ENCODE peak calls at places on chromosomes 2 and 18, in four cellular contexts. One of them, this sample, is unnamed.

GRCh38 chr2:160970052-160970846 is 190.0 kb upstream of the TANK start:
- DNase-seq in HepG2: peak
- DNase-seq in K562: peak
- DNase-seq in H1: peak
- DNase-seq in this sample: peak

GRCh38 chr2:224952942-224953657 is 89.2 kb downstream of the DOCK10 start:
- DNase-seq in HepG2: no peak
- DNase-seq in K562: no peak
- DNase-seq in H1: no peak
- DNase-seq in this sample: no peak

GRCh38 chr18:28287146-28287545 is 110.2 kb upstream of the CDH2 start:
- DNase-seq in HepG2: no peak
- DNase-seq in K562: no peak
- DNase-seq in H1: peak
- DNase-seq in this sample: no peak

GRCh38 chr2:223580951-223581350 is 21.2 kb downstream of the SCG2 start:
- DNase-seq in HepG2: no peak
- DNase-seq in K562: no peak
- DNase-seq in H1: no peak
- DNase-seq in this sample: peak

GRCh38 chr2:149740490-149740889 is 152.9 kb upstream of the MMADHC start:
- DNase-seq in HepG2: no peak
- DNase-seq in K562: no peak
- DNase-seq in H1: no peak
- DNase-seq in this sample: no peak

GRCh38 chr2:46333912-46334311 is 36.7 kb downstream of the EPAS1 start:
- DNase-seq in HepG2: no peak
- DNase-seq in K562: no peak
- DNase-seq in H1: no peak
- DNase-seq in this sample: no peak

GRCh38 chr2:229269986-229270385 is 1.1 kb downstream of the PID1 start:
- DNase-seq in HepG2: no peak
- DNase-seq in K562: no peak
- DNase-seq in H1: no peak
- DNase-seq in this sample: no peak

GRCh38 chr2:201810592-201810991 is 4.3 kb downstream of the CDK15 start:
- DNase-seq in HepG2: no peak
- DNase-seq in K562: no peak
- DNase-seq in H1: no peak
- DNase-seq in this sample: no peak

GRCh38 chr18:8767356-8767755 is 62.0 kb downstream of the MTCL1 start:
- DNase-seq in HepG2: no peak
- DNase-seq in K562: no peak
- DNase-seq in H1: no peak
- DNase-seq in this sample: no peak

GRCh38 chr2:134218928-134219707 is 34.8 kb upstream of the MGAT5 start:
- DNase-seq in HepG2: no peak
- DNase-seq in K562: no peak
- DNase-seq in H1: no peak
- DNase-seq in this sample: no peak

GRCh38 chr2:56741601-56742102 is 557.9 kb downstream of the CCDC85A start:
- DNase-seq in HepG2: peak
- DNase-seq in K562: no peak
- DNase-seq in H1: no peak
- DNase-seq in this sample: peak

GRCh38 chr2:230878599-230878965 is 13.8 kb downstream of the ITM2C start:
- DNase-seq in HepG2: no peak
- DNase-seq in K562: no peak
- DNase-seq in H1: no peak
- DNase-seq in this sample: no peak

GRCh38 chr2:39875182-39875913 is 96.3 kb upstream of the THUMPD2 start:
- DNase-seq in HepG2: no peak
- DNase-seq in K562: no peak
- DNase-seq in H1: no peak
- DNase-seq in this sample: peak

GRCh38 chr2:112004246-112004645 is 50.8 kb upstream of the TMEM87B start:
- DNase-seq in HepG2: no peak
- DNase-seq in K562: no peak
- DNase-seq in H1: no peak
- DNase-seq in this sample: peak

GRCh38 chr18:5197032-5197434 is at the start of gene AKAIN1:
- DNase-seq in HepG2: peak
- DNase-seq in K562: peak
- DNase-seq in H1: no peak
- DNase-seq in this sample: peak

GRCh38 chr2:37737507-37737906 is 66.1 kb upstream of the CDC42EP3 start:
- DNase-seq in HepG2: no peak
- DNase-seq in K562: no peak
- DNase-seq in H1: no peak
- DNase-seq in this sample: peak

GRCh38 chr2:20633794-20634259 is 17.1 kb downstream of the HS1BP3 start:
- DNase-seq in HepG2: no peak
- DNase-seq in K562: no peak
- DNase-seq in H1: no peak
- DNase-seq in this sample: no peak

GRCh38 chr2:43071629-43072550 is 154.5 kb downstream of the ZFP36L2 start:
- DNase-seq in HepG2: no peak
- DNase-seq in K562: no peak
- DNase-seq in H1: no peak
- DNase-seq in this sample: peak

GRCh38 chr2:15984367-15985255 is 44.3 kb downstream of the MYCN start:
- DNase-seq in HepG2: no peak
- DNase-seq in K562: no peak
- DNase-seq in H1: no peak
- DNase-seq in this sample: no peak
- H3K9ac ChIP-seq in HepG2: no peak
- H3K9ac ChIP-seq in K562: no peak
- H3K9ac ChIP-seq in H1: no peak
- H3K9ac ChIP-seq in this sample: no peak

GRCh38 chr2:76958749-76959148 is 563.4 kb downstream of the LRRTM4 start:
- DNase-seq in HepG2: peak
- DNase-seq in K562: no peak
- DNase-seq in H1: no peak
- DNase-seq in this sample: no peak
- TF ChIP-seq MAFK in HepG2: no peak
- TF ChIP-seq MAFK in K562: no peak
- TF ChIP-seq MAFK in H1: no peak
- TF ChIP-seq MAFK in this sample: no peak

GRCh38 chr2:187354653-187355052 is 93.4 kb downstream of the CALCRL start:
- DNase-seq in HepG2: no peak
- DNase-seq in K562: no peak
- DNase-seq in H1: no peak
- DNase-seq in this sample: no peak

GRCh38 chr2:187345338-187345737 is 102.7 kb downstream of the CALCRL start:
- DNase-seq in HepG2: no peak
- DNase-seq in K562: no peak
- DNase-seq in H1: no peak
- DNase-seq in this sample: no peak

GRCh38 chr2:187349328-187349944 is 98.6 kb downstream of the CALCRL start:
- DNase-seq in HepG2: no peak
- DNase-seq in K562: no peak
- DNase-seq in H1: no peak
- DNase-seq in this sample: no peak
- H3K9ac ChIP-seq in HepG2: no peak
- H3K9ac ChIP-seq in K562: no peak
- H3K9ac ChIP-seq in H1: no peak
- H3K9ac ChIP-seq in this sample: no peak

GRCh38 chr2:69299772-69300516 is 87.1 kb downstream of the GFPT1 start:
- DNase-seq in HepG2: no peak
- DNase-seq in K562: no peak
- DNase-seq in H1: no peak
- DNase-seq in this sample: no peak
- TF ChIP-seq MAFK in HepG2: no peak
- TF ChIP-seq MAFK in K562: no peak
- TF ChIP-seq MAFK in H1: no peak
- TF ChIP-seq MAFK in this sample: no peak

DNA sequence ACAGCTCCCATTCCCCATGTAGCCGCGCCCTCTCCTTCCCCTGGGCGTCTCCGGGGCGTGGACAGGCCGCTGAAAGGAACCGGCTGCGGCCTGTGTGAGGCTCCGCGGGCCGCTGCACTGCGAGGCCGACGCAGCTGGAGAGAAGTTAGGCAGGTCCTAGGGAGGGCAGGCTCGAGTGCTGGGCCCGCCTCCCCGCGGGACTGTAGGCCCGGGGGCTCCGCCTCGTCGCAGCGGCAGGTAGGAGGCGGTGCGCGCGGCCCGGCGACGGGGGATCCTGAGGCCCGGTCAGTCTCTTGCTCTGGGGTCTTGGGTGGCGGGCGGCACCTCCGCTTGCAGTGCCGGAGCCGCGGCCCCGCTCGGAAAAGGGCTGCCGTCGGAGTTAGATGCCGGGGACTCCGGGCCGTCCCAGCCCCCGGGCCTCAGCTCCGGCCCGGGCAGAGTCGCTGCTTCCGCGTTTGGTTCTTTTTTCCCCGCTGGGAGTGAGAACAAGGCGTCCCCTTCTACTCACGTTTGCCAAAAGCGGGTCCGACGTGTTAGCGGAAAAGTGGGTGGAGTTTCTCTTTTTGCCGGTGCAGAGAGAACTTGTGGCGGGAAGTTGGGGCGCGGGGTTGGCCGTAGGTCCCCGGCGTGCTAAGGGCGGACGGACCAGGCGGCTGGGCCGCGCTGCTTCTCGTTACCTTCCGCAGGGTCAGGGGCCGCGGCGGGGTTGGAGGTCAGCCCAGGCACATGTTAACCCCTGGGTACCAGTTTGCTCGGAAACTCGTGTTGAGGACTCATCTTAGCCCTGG is at the start of gene VRK2:
- DNase-seq in HepG2: peak
- DNase-seq in K562: peak
- DNase-seq in H1: peak
- DNase-seq in this sample: peak
- H3K9ac ChIP-seq in HepG2: peak
- H3K9ac ChIP-seq in K562: peak
- H3K9ac ChIP-seq in H1: peak
- H3K9ac ChIP-seq in this sample: peak

DNA sequence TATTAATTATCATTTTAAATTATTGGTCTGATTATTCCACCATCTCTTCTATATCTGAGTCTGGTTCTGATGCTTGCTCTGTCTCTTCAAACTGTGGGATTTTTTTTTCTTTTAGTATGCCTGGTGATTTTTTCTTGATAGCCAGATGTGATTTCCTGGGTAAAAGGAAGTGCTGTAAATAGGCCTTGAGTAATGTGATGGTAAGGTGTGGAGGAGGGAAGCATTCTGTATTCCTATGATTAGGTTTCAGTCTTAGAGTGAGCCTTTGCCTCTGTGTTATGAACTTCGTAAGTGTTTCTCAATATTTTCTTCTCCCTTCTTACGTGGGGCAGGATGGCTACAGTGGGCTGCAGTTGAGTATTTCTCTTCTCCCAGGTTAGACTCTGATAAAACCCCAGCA is 103.0 kb downstream of the EHBP1 start:
- DNase-seq in HepG2: no peak
- DNase-seq in K562: no peak
- DNase-seq in H1: no peak
- DNase-seq in this sample: no peak
- TF ChIP-seq MAFK in HepG2: no peak
- TF ChIP-seq MAFK in K562: no peak
- TF ChIP-seq MAFK in H1: no peak
- TF ChIP-seq MAFK in this sample: no peak

DNA sequence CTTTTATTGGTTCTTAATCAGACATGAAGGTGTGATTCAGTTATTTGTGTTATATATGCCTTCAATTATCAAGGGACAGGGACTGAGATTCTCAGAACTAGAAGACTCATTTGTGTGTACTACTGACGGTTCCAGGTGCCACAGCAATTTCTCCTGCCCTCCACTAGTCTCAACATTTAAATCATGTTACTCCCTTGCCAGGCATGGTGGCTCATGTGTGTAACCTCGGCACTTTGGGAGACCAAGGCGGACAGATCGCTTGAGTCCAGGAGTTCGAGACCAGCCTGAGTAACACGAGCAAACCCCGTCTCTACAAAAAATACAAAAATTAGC is 1.1 kb downstream of the CNDP2 start:
- DNase-seq in HepG2: peak
- DNase-seq in K562: no peak
- DNase-seq in H1: no peak
- DNase-seq in this sample: no peak
- H3K9ac ChIP-seq in HepG2: peak
- H3K9ac ChIP-seq in K562: peak
- H3K9ac ChIP-seq in H1: no peak
- H3K9ac ChIP-seq in this sample: peak

DNA sequence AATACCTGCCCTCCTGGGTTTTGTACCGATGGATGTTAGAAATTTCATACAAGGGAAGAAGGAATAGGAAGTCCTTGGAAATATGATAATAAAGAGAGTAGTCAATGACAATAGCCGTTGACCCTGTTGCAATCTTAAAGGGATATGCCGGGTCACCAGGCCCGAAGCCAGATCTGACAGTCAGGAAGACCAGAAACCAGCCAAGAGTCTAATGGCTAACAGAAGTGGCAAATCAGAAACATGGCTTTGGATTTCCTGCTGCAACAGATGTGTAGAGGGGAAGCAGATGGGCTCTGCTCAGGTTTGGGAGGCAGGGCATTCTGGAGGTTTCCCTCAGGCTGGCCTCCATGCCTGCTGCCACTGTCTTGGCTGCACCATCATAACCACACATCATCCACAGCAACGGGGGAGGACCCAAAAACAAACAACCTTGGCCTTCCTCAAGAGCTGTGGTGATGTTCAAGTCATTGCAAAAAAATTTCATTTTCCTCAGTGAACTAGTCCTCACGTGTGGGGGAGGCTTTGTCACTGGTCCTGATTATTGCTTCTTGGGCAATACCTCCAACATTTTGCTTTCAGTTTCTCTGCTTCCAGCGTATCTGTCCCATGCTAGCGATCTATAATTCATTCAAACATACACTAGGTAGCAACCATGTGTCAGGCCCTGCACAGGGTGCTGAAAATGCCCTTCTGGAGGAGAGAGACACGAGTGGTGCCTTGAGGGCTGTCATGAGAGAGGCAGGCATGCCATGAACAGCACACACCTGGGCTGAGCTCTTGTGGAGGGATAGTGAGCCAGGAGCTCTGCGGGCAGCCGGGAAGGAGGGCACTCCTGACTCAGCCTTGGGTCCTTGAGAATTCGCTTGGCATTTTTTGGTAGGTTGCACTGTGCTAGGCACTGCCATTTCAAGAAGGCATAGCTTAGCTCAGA is 48.2 kb upstream of the LGALSL start:
- DNase-seq in HepG2: no peak
- DNase-seq in K562: no peak
- DNase-seq in H1: no peak
- DNase-seq in this sample: peak
- TF ChIP-seq MAFK in HepG2: no peak
- TF ChIP-seq MAFK in K562: no peak
- TF ChIP-seq MAFK in H1: no peak
- TF ChIP-seq MAFK in this sample: no peak

GRCh38 chr2:142521492-142521891 is 356.0 kb upstream of the KYNU start:
- DNase-seq in HepG2: no peak
- DNase-seq in K562: no peak
- DNase-seq in H1: no peak
- DNase-seq in this sample: no peak
- H3K9ac ChIP-seq in HepG2: no peak
- H3K9ac ChIP-seq in K562: no peak
- H3K9ac ChIP-seq in H1: no peak
- H3K9ac ChIP-seq in this sample: no peak